ENCODE peak calls at places on chromosomes 6 and 20, in seven cellular contexts. V is SK-N-SH, H is esophagus squamous epithelium, U is IMR-90, Q is neural progenitor cell, M is uterus, S is OCI-LY7. W is an unnamed sample.

GRCh38 chr20:20295621-20296498 is 72.0 kb upstream of the INSM1 start:
- DNase-seq in V (no peak), H (no peak), U (no peak), Q (no peak), M (no peak), S (no peak), W (no peak)

GRCh38 chr6:74448850-74449249 is 752.8 kb downstream of the CD109 start:
- DNase-seq in V (no peak), H (no peak), U (no peak), Q (no peak), M (no peak), S (no peak), W (no peak)

GRCh38 chr6:149933036-149933435 is 8.8 kb upstream of the ULBP2 start:
- DNase-seq in V (no peak), H (no peak), U (no peak), Q (no peak), M (no peak), S (no peak), W (no peak)

GRCh38 chr6:149273318-149273717 is 44.2 kb upstream of the TAB2 start:
- DNase-seq in V (no peak), H (no peak), U (no peak), Q (no peak), M (no peak), S (no peak), W (no peak)

GRCh38 chr6:6008648-6009421 is 2.1 kb upstream of the NRN1 start:
- DNase-seq in V (peak), H (no peak), U (no peak), Q (peak), M (peak), S (peak), W (peak)

GRCh38 chr6:10384064-10384317 is 30.9 kb downstream of the TFAP2A start:
- DNase-seq in V (no peak), H (no peak), U (no peak), Q (no peak), M (no peak), S (no peak), W (no peak)

GRCh38 chr20:62631336-62632317 is 10.7 kb upstream of the SLCO4A1 start:
- DNase-seq in V (no peak), H (no peak), U (no peak), Q (no peak), M (no peak), S (no peak), W (no peak)

GRCh38 chr6:45714795-45715507 is 300.7 kb downstream of the CLIC5 start:
- DNase-seq in V (peak), H (no peak), U (peak), Q (peak), M (peak), S (peak), W (peak)

GRCh38 chr6:123380257-123380656 is 256.5 kb downstream of the TRDN start:
- DNase-seq in V (peak), H (no peak), U (no peak), Q (peak), M (no peak), S (peak), W (peak)

GRCh38 chr6:34816635-34817301 is 24.9 kb downstream of the BLTP3A start:
- DNase-seq in V (no peak), H (no peak), U (no peak), Q (no peak), M (no peak), S (no peak), W (no peak)

GRCh38 chr6:34817337-34817910 is 25.5 kb downstream of the BLTP3A start:
- DNase-seq in V (no peak), H (no peak), U (no peak), Q (no peak), M (no peak), S (no peak), W (peak)

DNA sequence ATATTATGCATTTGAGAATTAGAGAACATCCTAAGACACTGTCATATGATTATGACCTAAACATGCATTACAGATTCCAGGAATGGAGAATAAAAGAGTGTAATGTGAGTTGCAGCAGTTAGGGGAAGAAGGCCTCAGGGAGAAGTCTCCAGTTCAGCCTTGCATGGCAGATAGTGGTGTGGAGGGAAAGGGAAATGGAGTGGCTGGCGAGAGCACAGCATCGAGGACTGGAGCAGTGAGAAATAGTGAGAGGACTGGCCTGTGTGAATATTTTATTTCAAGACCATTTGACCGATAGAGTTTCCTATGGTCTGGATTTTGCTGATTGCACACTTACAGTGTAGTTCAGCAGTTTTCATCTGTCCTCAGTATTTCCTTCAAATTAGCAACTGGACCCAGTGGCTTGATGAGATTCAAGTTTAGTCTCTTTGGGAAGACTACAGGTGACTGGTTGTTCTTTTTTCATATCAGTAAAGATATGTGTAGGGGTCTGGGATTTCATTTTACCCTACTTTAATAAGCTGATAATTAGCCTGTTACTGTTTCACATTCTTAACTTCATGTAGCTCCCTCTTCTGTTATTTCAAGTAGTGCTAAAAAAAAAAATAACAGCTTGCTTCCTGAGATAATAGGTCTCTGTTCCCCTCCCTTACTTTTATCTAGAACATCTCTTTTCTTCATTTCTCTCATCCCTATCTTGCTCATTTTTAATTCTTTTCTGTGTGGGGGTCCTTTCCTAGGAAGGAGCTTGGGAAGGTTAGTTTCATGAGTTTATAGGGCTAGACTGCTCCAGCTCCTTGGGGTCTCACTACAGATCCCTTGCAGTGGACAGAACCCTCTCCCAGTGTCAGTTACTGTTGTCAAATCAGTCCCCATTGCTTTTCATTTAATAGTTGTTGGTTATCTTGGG is 27.9 kb downstream of the BLTP3A start:
- DNase-seq in V (no peak), H (no peak), U (no peak), Q (no peak), M (no peak), S (no peak), W (no peak)
- H3K4me3 ChIP-seq in V (no peak), H (no peak), U (no peak), Q (no peak), M (no peak), S (no peak), W (no peak)

DNA sequence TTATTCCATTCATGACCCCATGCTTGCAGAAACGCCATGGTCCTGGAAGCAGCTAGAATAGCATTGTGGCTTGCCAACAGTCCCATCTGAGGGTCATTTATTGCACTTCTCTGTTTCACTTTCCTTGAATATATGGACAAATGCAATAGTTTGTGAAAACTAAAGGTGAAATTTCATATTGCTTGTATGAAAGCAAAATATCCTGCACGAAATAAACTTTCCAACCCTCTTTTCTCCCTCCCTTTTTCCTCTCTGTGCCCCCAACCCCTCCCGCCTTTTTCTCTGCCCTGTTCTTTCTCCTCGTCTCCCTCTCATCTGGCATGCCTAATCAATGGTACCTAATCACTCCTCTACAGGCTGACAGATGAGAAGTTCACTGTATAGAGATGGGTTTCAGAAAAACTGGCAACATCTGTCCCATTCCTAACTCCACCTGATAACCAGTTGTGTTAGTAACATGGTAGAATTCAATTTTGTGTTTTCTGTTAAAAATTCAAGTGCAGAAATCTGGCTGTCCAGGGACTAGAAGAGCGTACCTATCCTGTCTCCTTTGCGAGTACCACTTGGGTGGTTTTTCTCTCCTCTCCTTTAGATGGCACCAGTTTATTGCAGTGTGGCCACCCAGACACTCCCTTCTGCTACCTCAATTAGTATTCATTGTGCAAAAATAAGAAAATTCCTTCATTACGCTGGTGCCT is 198.6 kb downstream of the FOXA2 start:
- DNase-seq in V (no peak), H (no peak), U (no peak), Q (peak), M (no peak), S (no peak), W (no peak)
- TF ChIP-seq CTCF in V (no peak), H (no peak), U (no peak), Q (peak), M (no peak), S (peak), W (no peak)

GRCh38 chr20:32764000-32764960 is 2.1 kb downstream of the DNMT3B start:
- DNase-seq in V (no peak), H (no peak), U (no peak), Q (peak), M (no peak), S (no peak), W (no peak)
- H3K4me3 ChIP-seq in V (no peak), H (no peak), U (no peak), Q (peak), M (no peak), S (no peak), W (no peak)

DNA sequence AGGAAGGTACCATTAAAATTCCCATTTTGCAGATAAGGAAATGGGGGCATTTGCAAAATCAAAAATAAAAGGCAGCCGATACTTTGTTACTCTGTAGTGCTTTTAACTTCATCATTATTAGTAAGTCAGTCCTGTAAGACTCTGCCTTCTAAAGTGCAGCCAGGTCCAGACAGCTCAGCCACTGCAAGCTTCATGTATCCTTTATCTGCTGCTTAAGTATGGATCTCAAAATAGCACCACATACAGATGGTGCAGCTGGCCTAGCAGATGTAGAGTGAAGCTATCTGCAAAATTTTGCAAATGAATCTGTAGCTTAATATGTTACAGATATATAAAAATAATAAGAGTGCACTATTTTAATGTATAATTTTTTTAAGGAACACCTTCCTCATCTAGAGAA is 53.4 kb downstream of the NUS1 start:
- DNase-seq in V (no peak), H (no peak), U (no peak), Q (no peak), M (no peak), S (no peak), W (no peak)
- TF ChIP-seq CTCF in V (no peak), H (no peak), U (no peak), Q (no peak), M (no peak), S (no peak), W (no peak)

GRCh38 chr6:52419809-52420667 is at the start of gene EFHC1:
- DNase-seq in V (peak), H (peak), U (peak), Q (peak), M (peak), S (peak), W (peak)
- H3K4me3 ChIP-seq in V (peak), H (peak), U (peak), Q (peak), M (peak), S (peak), W (peak)

GRCh38 chr6:155586036-155586557 is 130.5 kb upstream of the NOX3 start:
- DNase-seq in V (no peak), H (no peak), U (no peak), Q (no peak), M (no peak), S (peak), W (no peak)

GRCh38 chr6:155583997-155584396 is 128.4 kb upstream of the NOX3 start:
- DNase-seq in V (no peak), H (no peak), U (no peak), Q (no peak), M (no peak), S (no peak), W (no peak)

GRCh38 chr6:155582016-155582991 is 126.7 kb upstream of the NOX3 start:
- DNase-seq in V (no peak), H (no peak), U (no peak), Q (no peak), M (no peak), S (no peak), W (no peak)

GRCh38 chr6:155580904-155581303 is 125.3 kb upstream of the NOX3 start:
- DNase-seq in V (no peak), H (no peak), U (no peak), Q (no peak), M (no peak), S (peak), W (no peak)
- TF ChIP-seq CTCF in V (peak), H (no peak), U (peak), Q (peak), M (no peak), S (peak), W (no peak)

DNA sequence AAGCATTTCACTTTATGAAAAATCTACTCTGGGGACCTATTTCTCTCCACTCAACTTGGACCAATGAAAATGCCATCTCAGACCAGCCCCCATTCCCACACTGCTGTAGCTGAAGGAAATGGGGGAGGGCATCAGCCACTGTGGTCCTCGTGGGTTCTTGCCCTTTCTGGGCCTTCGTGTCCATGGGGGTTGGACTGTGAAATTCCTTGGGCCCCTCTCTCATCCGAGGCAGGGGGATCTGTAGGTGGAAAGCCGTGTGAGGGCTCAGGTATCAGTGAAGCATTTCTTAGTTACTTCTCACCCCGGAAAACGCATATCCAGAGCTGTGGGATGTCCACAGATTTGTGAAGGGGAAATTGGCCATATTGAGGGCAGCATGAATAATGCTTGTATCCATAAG is 147.9 kb downstream of the CDC5L start:
- DNase-seq in V (no peak), H (no peak), U (no peak), Q (no peak), M (no peak), S (no peak), W (no peak)
- H3K4me3 ChIP-seq in V (no peak), H (no peak), U (no peak), Q (no peak), M (no peak), S (no peak), W (no peak)

DNA sequence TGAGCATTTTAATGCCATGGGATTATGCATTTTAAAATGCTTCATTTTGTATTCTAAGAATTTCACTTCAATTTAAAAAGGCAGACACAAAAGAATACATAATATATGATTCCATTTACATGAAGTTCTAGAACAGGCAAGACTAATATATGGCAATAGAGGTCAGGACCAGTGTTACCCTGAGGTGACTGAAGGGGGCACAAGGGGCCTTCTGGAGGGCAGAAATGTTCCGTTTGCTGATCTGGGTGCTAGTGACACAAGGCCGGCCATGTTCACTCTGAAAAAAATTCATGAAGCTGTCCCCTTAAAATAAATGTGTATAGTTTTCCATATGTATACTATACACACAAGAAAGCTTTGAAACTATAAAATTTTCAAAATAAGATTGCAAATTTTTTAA is 28.5 kb downstream of the TASP1 start:
- DNase-seq in V (peak), H (no peak), U (no peak), Q (peak), M (no peak), S (peak), W (no peak)
- TF ChIP-seq CTCF in V (no peak), H (no peak), U (no peak), Q (peak), M (no peak), S (peak), W (no peak)

GRCh38 chr6:15503346-15503680 is 159.5 kb downstream of the DTNBP1 start:
- DNase-seq in V (no peak), H (no peak), U (no peak), Q (no peak), M (no peak), S (no peak), W (no peak)

GRCh38 chr6:15502451-15503345 is 160.1 kb downstream of the DTNBP1 start:
- DNase-seq in V (no peak), H (no peak), U (no peak), Q (no peak), M (no peak), S (no peak), W (no peak)

GRCh38 chr6:15505463-15505918 is 157.3 kb downstream of the DTNBP1 start:
- DNase-seq in V (no peak), H (no peak), U (no peak), Q (no peak), M (no peak), S (no peak), W (no peak)

GRCh38 chr6:15504581-15505350 is 158.1 kb downstream of the DTNBP1 start:
- DNase-seq in V (peak), H (no peak), U (peak), Q (no peak), M (peak), S (no peak), W (peak)

DNA sequence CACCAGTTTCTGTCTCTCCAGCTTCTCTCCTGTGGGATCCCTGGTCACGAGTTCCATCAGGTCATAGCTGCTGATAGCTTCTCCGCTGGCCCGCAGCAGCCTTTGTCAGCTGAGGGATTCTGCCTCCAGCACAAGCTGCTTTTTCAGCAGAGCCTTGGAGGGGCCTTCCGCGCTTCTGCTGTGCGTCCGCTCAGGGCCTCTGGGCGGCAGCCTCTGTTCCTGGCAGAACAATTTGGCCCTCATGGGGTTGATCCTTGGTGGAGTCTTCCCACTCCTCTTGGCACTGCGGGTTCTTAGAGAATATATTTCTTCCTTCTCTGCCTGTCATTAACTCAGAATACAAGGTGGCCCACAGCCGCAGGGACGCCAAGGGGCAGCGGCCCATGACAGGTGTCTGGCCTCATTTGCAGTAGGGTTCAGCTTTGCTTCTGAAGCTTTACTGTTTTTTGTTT is 158.8 kb downstream of the DTNBP1 start:
- DNase-seq in V (peak), H (no peak), U (no peak), Q (peak), M (peak), S (no peak), W (peak)
- H3K4me3 ChIP-seq in V (no peak), H (peak), U (no peak), Q (no peak), M (no peak), S (no peak), W (no peak)